ENCODE peak calls at places on chromosomes 11 and 22, in seven cellular contexts. K is HCT116, U is GM23338, F is Panc1, Q is SK-N-SH, V is HepG2, I is A549. H is an unnamed sample.

GRCh38 chr11:8247312-8247711 is 16.4 kb downstream of the LMO1 start:
- DNase-seq in F (no peak), U (peak; percentile 58), V (no peak), Q (no peak), K (no peak), I (no peak), H (no peak)

GRCh38 chr22:39658367-39658766 is 87.8 kb downstream of the CACNA1I start:
- DNase-seq in V (no peak), K (no peak), F (no peak), U (no peak), Q (no peak), I (peak; percentile 29), H (peak; percentile 5)

GRCh38 chr22:39452740-39453040 is 4.1 kb upstream of the MGAT3 start:
- DNase-seq in I (no peak), Q (peak; percentile 46), V (no peak), K (no peak), F (no peak), U (no peak), H (no peak)

GRCh38 chr11:35077709-35078695 is 61.0 kb upstream of the CD44 start:
- DNase-seq in F (peak; percentile 71), K (peak; percentile 42), Q (no peak), U (no peak), V (no peak), I (peak; percentile 60), H (no peak)

GRCh38 chr11:34213366-34213765 is 107.9 kb downstream of the NAT10 start:
- DNase-seq in Q (no peak), V (no peak), K (no peak), F (no peak), I (peak; percentile 38), U (no peak), H (no peak)

GRCh38 chr22:23655891-23656475 is 23.9 kb upstream of the DRICH1 start:
- DNase-seq in K (no peak), I (no peak), Q (no peak), F (no peak), V (no peak), U (no peak), H (no peak)

GRCh38 chr11:8709002-8709672 is 26.5 kb downstream of the RPL27A start:
- DNase-seq in I (no peak), F (no peak), K (no peak), Q (peak; percentile 87), U (peak; percentile 61), V (no peak), H (no peak)

GRCh38 chr11:93820847-93821246 is 29.6 kb downstream of the VSTM5 start:
- DNase-seq in K (no peak), U (no peak), I (no peak), F (no peak), Q (no peak), V (no peak), H (no peak)

GRCh38 chr11:77067776-77068460 is 1.1 kb downstream of the CAPN5 start:
- DNase-seq in F (no peak), Q (no peak), U (no peak), K (no peak), I (no peak), V (no peak), H (no peak)

GRCh38 chr11:77069336-77069968 is 2.7 kb downstream of the CAPN5 start:
- DNase-seq in U (no peak), F (no peak), V (no peak), Q (no peak), K (no peak), I (no peak), H (no peak)

GRCh38 chr11:77066229-77067023 is at the start of gene CAPN5:
- DNase-seq in U (peak; percentile 96), Q (peak; percentile 99), V (peak; percentile 79), F (no peak), I (peak; percentile 89), K (peak; percentile 65), H (peak; percentile 48)

GRCh38 chr11:77069969-77070582 is 3.3 kb downstream of the CAPN5 start:
- DNase-seq in K (no peak), Q (no peak), V (no peak), I (no peak), F (no peak), U (no peak), H (no peak)

DNA sequence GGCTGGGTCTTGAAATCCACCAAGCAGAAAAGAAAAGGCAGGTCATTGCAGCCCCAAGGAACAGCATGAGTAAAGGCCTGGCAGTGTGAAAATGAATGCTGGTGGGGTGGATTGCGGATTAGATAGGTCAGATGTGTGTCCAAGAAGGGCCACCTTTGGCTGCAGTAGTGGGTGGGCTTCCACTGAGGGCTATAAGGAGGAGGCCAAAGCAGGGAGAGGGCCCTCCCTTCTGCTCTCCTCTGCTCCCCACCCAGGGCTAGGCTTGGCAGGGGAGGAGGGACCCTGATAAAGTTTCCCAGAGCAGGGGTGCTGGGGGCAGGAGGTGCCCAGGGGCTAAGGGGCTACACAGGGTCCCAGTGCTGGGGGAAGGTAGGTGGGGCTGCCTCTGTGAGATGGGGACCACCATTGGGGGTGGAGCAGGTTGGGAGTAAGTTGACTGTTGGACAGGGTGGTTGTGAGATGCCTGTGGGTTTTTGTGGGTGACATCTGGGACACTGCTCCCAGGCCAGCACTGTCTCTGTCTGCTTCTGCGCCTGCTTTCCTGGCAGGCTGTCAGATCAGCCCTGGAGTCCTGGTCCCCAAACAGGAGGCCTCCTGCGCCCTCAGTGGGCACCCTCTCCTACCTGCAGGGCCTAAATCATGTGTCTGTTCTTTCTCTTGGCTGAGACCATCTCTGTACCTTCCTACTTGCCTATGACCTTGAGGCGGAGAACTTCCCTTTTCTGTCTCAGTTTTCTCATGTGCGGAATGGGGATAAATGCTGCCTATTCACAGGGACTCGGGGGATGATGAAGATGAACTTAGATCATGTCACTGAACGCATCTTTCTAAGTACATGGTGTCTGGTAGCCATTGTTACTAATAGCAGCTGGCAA is 1.9 kb downstream of the CAPN5 start:
- DNase-seq in V (no peak), F (no peak), Q (no peak), K (no peak), I (no peak), U (no peak), H (no peak)
- TF ChIP-seq REST in V (no peak), F (no peak), Q (no peak), K (no peak), I (no peak), U (no peak), H (no peak)

GRCh38 chr11:70504246-70505020 is 106.1 kb downstream of the CTTN start:
- DNase-seq in F (no peak), I (no peak), K (no peak), U (no peak), Q (no peak), V (no peak), H (no peak)

GRCh38 chr11:70506658-70506970 is 108.3 kb downstream of the CTTN start:
- DNase-seq in Q (no peak), V (no peak), U (no peak), F (no peak), K (no peak), I (no peak), H (no peak)

GRCh38 chr11:70506986-70507385 is 108.7 kb downstream of the CTTN start:
- DNase-seq in U (no peak), F (no peak), V (no peak), I (no peak), K (no peak), Q (peak; percentile 9), H (no peak)

GRCh38 chr11:70505331-70505731 is 107.0 kb downstream of the CTTN start:
- DNase-seq in I (no peak), U (no peak), F (no peak), Q (no peak), K (no peak), V (no peak), H (no peak)

GRCh38 chr11:70505761-70506657 is 107.7 kb downstream of the CTTN start:
- DNase-seq in F (no peak), K (no peak), V (no peak), I (no peak), U (no peak), Q (peak; percentile 3), H (no peak)
- TF ChIP-seq REST in F (no peak), K (no peak), V (no peak), I (no peak), U (no peak), Q (no peak), H (no peak)

GRCh38 chr11:69295995-69296889 is 2.3 kb downstream of the MYEOV start:
- DNase-seq in K (no peak), Q (no peak), F (no peak), V (peak; percentile 80), I (peak; percentile 80), U (no peak), H (peak; percentile 89)

GRCh38 chr11:69297225-69297925 is 3.4 kb downstream of the MYEOV start:
- DNase-seq in K (peak; percentile 97), F (peak; percentile 96), Q (peak; percentile 89), V (peak; percentile 89), U (no peak), I (peak; percentile 97), H (peak; percentile 100)

GRCh38 chr11:69295079-69295994 is 1.4 kb downstream of the MYEOV start:
- DNase-seq in V (no peak), F (no peak), U (no peak), I (peak; percentile 55), Q (no peak), K (no peak), H (no peak)

GRCh38 chr11:69297926-69298777 is 4.2 kb downstream of the MYEOV start:
- DNase-seq in K (peak; percentile 78), F (no peak), U (no peak), V (peak; percentile 78), Q (no peak), I (peak; percentile 94), H (peak; percentile 80)

GRCh38 chr11:69296890-69297224 is 2.9 kb downstream of the MYEOV start:
- DNase-seq in U (no peak), K (no peak), V (no peak), I (no peak), F (no peak), Q (no peak), H (no peak)
- TF ChIP-seq REST in U (no peak), K (no peak), V (no peak), I (no peak), F (no peak), Q (no peak), H (no peak)

GRCh38 chr22:30202531-30203006 is 44.0 kb downstream of the LIF start:
- DNase-seq in U (no peak), F (no peak), V (no peak), Q (no peak), I (no peak), K (no peak), H (no peak)

GRCh38 chr22:30205281-30206115 is 41.1 kb downstream of the LIF start:
- DNase-seq in I (peak; percentile 99), Q (peak; percentile 48), V (peak; percentile 40), K (no peak), F (peak; percentile 90), U (no peak), H (peak; percentile 82)

GRCh38 chr22:30204015-30204741 is 42.4 kb downstream of the LIF start:
- DNase-seq in V (no peak), U (no peak), F (no peak), Q (peak; percentile 64), K (no peak), I (no peak), H (no peak)

GRCh38 chr22:30206964-30207363 is 39.6 kb downstream of the LIF start:
- DNase-seq in F (peak; percentile 86), I (peak; percentile 97), Q (peak; percentile 38), U (peak; percentile 81), K (peak; percentile 78), V (peak; percentile 85), H (no peak)

DNA sequence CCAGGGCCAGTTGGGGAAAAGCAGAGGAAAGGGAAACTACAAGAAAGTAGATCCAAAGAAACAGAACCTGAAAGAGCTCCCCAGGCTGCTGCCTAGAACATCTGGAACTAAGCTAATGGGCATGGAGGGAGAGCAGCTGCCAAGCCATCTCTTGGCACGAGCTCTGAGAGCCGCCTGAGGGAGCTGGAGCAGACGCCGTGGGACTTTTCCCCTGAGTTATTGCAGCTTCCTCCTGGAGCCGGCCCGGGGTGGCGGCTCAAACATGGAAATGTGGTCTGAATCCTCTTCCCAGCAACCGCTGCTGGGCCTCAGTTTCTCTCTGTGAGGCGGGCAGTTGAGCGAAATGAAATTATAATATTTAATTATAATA is 41.8 kb downstream of the LIF start:
- DNase-seq in Q (peak; percentile 80), F (no peak), U (no peak), I (no peak), K (no peak), V (no peak), H (no peak)
- TF ChIP-seq REST in Q (no peak), F (no peak), U (no peak), I (no peak), K (no peak), V (no peak), H (no peak)